ENCODE peak calls at places on chromosomes 5 and 9, in eight cellular contexts. One of them, this sample, is unnamed.

GRCh38 chr5:54774281-54775171 is 210.9 kb downstream of the ESM1 start:
- DNase-seq in sigmoid colon: peak; percentile 77
- DNase-seq in heart left ventricle: peak; percentile 66
- DNase-seq in suprapubic skin: peak; percentile 88
- DNase-seq in mesendoderm: peak; percentile 90
- DNase-seq in right atrium auricular region: peak; percentile 90
- DNase-seq in CMK: no peak
- DNase-seq in activated CD4-positive, CD25-positive, alpha-beta regulatory T cell: no peak
- DNase-seq in this sample: no peak

GRCh38 chr9:20848490-20848889 is 164.4 kb downstream of the FOCAD start:
- DNase-seq in sigmoid colon: no peak
- DNase-seq in heart left ventricle: no peak
- DNase-seq in suprapubic skin: no peak
- DNase-seq in mesendoderm: no peak
- DNase-seq in right atrium auricular region: no peak
- DNase-seq in CMK: no peak
- DNase-seq in activated CD4-positive, CD25-positive, alpha-beta regulatory T cell: no peak
- DNase-seq in this sample: no peak

GRCh38 chr5:78273436-78273835 is 21.1 kb downstream of the AP3B1 start:
- DNase-seq in sigmoid colon: no peak
- DNase-seq in heart left ventricle: no peak
- DNase-seq in suprapubic skin: no peak
- DNase-seq in mesendoderm: no peak
- DNase-seq in right atrium auricular region: no peak
- DNase-seq in CMK: no peak
- DNase-seq in activated CD4-positive, CD25-positive, alpha-beta regulatory T cell: no peak
- DNase-seq in this sample: no peak

GRCh38 chr5:38923661-38924451 is 78.0 kb downstream of the OSMR start:
- DNase-seq in sigmoid colon: no peak
- DNase-seq in heart left ventricle: no peak
- DNase-seq in suprapubic skin: no peak
- DNase-seq in mesendoderm: no peak
- DNase-seq in right atrium auricular region: no peak
- DNase-seq in CMK: no peak
- DNase-seq in activated CD4-positive, CD25-positive, alpha-beta regulatory T cell: no peak
- DNase-seq in this sample: no peak

GRCh38 chr5:102946971-102947370 is 173.0 kb downstream of the GIN1 start:
- DNase-seq in sigmoid colon: no peak
- DNase-seq in heart left ventricle: peak; percentile 27
- DNase-seq in suprapubic skin: no peak
- DNase-seq in mesendoderm: no peak
- DNase-seq in right atrium auricular region: no peak
- DNase-seq in CMK: no peak
- DNase-seq in activated CD4-positive, CD25-positive, alpha-beta regulatory T cell: no peak
- DNase-seq in this sample: no peak

GRCh38 chr5:148794729-148795590 is 31.5 kb upstream of the ADRB2 start:
- DNase-seq in sigmoid colon: no peak
- DNase-seq in heart left ventricle: no peak
- DNase-seq in suprapubic skin: no peak
- DNase-seq in mesendoderm: no peak
- DNase-seq in right atrium auricular region: no peak
- DNase-seq in CMK: no peak
- DNase-seq in activated CD4-positive, CD25-positive, alpha-beta regulatory T cell: no peak
- DNase-seq in this sample: no peak

GRCh38 chr9:123473226-123473625 is 117.2 kb downstream of the CRB2 start:
- DNase-seq in sigmoid colon: no peak
- DNase-seq in heart left ventricle: no peak
- DNase-seq in suprapubic skin: no peak
- DNase-seq in mesendoderm: no peak
- DNase-seq in right atrium auricular region: no peak
- DNase-seq in CMK: peak; percentile 7
- DNase-seq in activated CD4-positive, CD25-positive, alpha-beta regulatory T cell: no peak
- DNase-seq in this sample: peak; percentile 58

GRCh38 chr9:108412755-108413154 is 443.0 kb downstream of the ACTL7B start:
- DNase-seq in sigmoid colon: no peak
- DNase-seq in heart left ventricle: no peak
- DNase-seq in suprapubic skin: no peak
- DNase-seq in mesendoderm: peak; percentile 94
- DNase-seq in right atrium auricular region: no peak
- DNase-seq in CMK: no peak
- DNase-seq in activated CD4-positive, CD25-positive, alpha-beta regulatory T cell: no peak
- DNase-seq in this sample: no peak

This sample was measured in chondrocyte.